ENCODE peak calls at places on chromosome 16, in four cellular contexts. C, U, T and Z are unnamed samples.

GRCh38 chr16:30728904-30729672 is 19.1 kb upstream of the PHKG2 start:
- DNase-seq in U (no peak), T (no peak), C (no peak), Z (no peak)

GRCh38 chr16:20803192-20803560 is 3.1 kb downstream of the ERI2 start:
- DNase-seq in T (no peak), C (no peak), U (no peak), Z (no peak)

GRCh38 chr16:81917375-81917774 is 93.9 kb downstream of the SDR42E1 start:
- DNase-seq in U (no peak), T (no peak), C (no peak), Z (no peak)

GRCh38 chr16:2486645-2487516 is 12.0 kb downstream of the TBC1D24 start:
- DNase-seq in U (peak; percentile 51), T (peak; percentile 91), C (peak; percentile 76), Z (peak; percentile 56)

GRCh38 chr16:73743665-73744496 is 552.7 kb upstream of the PSMD7 start:
- DNase-seq in U (no peak), C (no peak), T (no peak), Z (no peak)

GRCh38 chr16:29678691-29679267 is at the start of gene QPRT:
- DNase-seq in U (no peak), C (no peak), T (no peak), Z (no peak)

GRCh38 chr16:79658301-79659001 is 57.9 kb upstream of the MAF start:
- DNase-seq in U (no peak), T (no peak), C (no peak), Z (peak; percentile 83)

GRCh38 chr16:35631261-35631945 is 2172.0 kb downstream of the TP53TG3F start:
- DNase-seq in T (no peak), U (no peak), C (no peak), Z (no peak)

GRCh38 chr16:35746281-35746962 is 2287.0 kb downstream of the TP53TG3F start:
- DNase-seq in C (no peak), T (no peak), U (no peak), Z (no peak)

GRCh38 chr16:81318711-81319110 is 3.9 kb downstream of the GAN start:
- DNase-seq in C (no peak), T (no peak), U (no peak), Z (no peak)

GRCh38 chr16:65106792-65107191 is 15.1 kb downstream of the CDH11 start:
- DNase-seq in U (no peak), C (no peak), T (no peak), Z (no peak)

GRCh38 chr16:17211797-17212196 is 259.0 kb downstream of the XYLT1 start:
- DNase-seq in C (peak; percentile 16), T (no peak), U (no peak), Z (no peak)

GRCh38 chr16:75097941-75098897 is 18.4 kb downstream of the LDHD start:
- DNase-seq in T (peak; percentile 88), C (peak; percentile 77), U (no peak), Z (no peak)

GRCh38 chr16:49440156-49441065 is 66.8 kb downstream of the C16orf78 start:
- DNase-seq in C (no peak), T (no peak), U (no peak), Z (no peak)

GRCh38 chr16:2038359-2039285 is 9.0 kb downstream of the NTHL1 start:
- DNase-seq in C (no peak), U (no peak), T (no peak), Z (no peak)

GRCh38 chr16:1048442-1049112 is 24.0 kb upstream of the SSTR5 start:
- DNase-seq in U (no peak), T (no peak), C (no peak), Z (no peak)

GRCh38 chr16:46555981-46556380 is 65.2 kb downstream of the SHCBP1 start:
- DNase-seq in C (no peak), U (no peak), T (no peak), Z (no peak)

GRCh38 chr16:31202402-31203385 is at the start of gene PYCARD:
- DNase-seq in C (peak; percentile 49), T (peak; percentile 37), U (no peak), Z (peak; percentile 21)

GRCh38 chr16:53052519-53053501 is at the start of gene CHD9NB:
- DNase-seq in C (no peak), U (no peak), T (peak; percentile 12), Z (peak; percentile 87)

GRCh38 chr16:64455275-64455674 is 666.6 kb downstream of the CDH11 start:
- DNase-seq in T (no peak), U (no peak), C (no peak), Z (no peak)

GRCh38 chr16:54936979-54937672 is 6.5 kb downstream of the IRX5 start:
- DNase-seq in U (no peak), C (no peak), T (no peak), Z (peak; percentile 84)

GRCh38 chr16:15985144-15985543 is 35.7 kb downstream of the ABCC1 start:
- DNase-seq in T (no peak), U (no peak), C (no peak), Z (no peak)

GRCh38 chr16:75011634-75012307 is 12.9 kb downstream of the ZNRF1 start:
- DNase-seq in T (no peak), U (peak; percentile 92), C (peak; percentile 13), Z (no peak)

GRCh38 chr16:53078765-53079484 is 24.1 kb downstream of the CHD9 start:
- DNase-seq in U (no peak), C (no peak), T (no peak), Z (no peak)

GRCh38 chr16:28258571-28258970 is 33.8 kb upstream of the SBK1 start:
- DNase-seq in U (no peak), T (peak; percentile 93), C (no peak), Z (no peak)

GRCh38 chr16:73214825-73215481 is 167.0 kb upstream of the ZFHX3 start:
- DNase-seq in C (no peak), T (no peak), U (no peak), Z (no peak)

GRCh38 chr16:50559804-50560514 is 11.8 kb downstream of the NKD1 start:
- DNase-seq in U (no peak), T (no peak), C (no peak), Z (no peak)

GRCh38 chr16:49345829-49346228 is 27.8 kb upstream of the C16orf78 start:
- DNase-seq in C (no peak), T (no peak), U (no peak), Z (no peak)

GRCh38 chr16:1527836-1528811 is 5.3 kb upstream of the TMEM204 start:
- DNase-seq in C (no peak), T (peak; percentile 30), U (no peak), Z (no peak)

GRCh38 chr16:27235055-27235937 is 32.0 kb downstream of the KDM8 start:
- DNase-seq in C (peak; percentile 95), T (peak; percentile 72), U (peak; percentile 38), Z (peak; percentile 83)

GRCh38 chr16:48498761-48499600 is 111.0 kb downstream of the N4BP1 start:
- DNase-seq in C (no peak), U (no peak), T (peak; percentile 23), Z (peak; percentile 32)

GRCh38 chr16:2148714-2149629 is 547 bp downstream of the RAB26 start:
- DNase-seq in C (no peak), U (no peak), T (peak; percentile 30), Z (no peak)

GRCh38 chr16:31461921-31462804 is 2.9 kb downstream of the ARMC5 start:
- DNase-seq in C (no peak), T (no peak), U (no peak), Z (no peak)

GRCh38 chr16:28974007-28974436 is 556 bp upstream of the SPNS1 start:
- DNase-seq in C (no peak), T (peak; percentile 25), U (no peak), Z (no peak)

GRCh38 chr16:20313741-20314140 is 13.6 kb downstream of the GP2 start:
- DNase-seq in U (no peak), T (no peak), C (no peak), Z (no peak)

GRCh38 chr16:9816644-9817043 is 365.6 kb downstream of the GRIN2A start:
- DNase-seq in C (no peak), T (no peak), U (no peak), Z (no peak)

GRCh38 chr16:54050281-54051210 is 236.0 kb downstream of the IRX3 start:
- DNase-seq in C (no peak), U (no peak), T (no peak), Z (no peak)

GRCh38 chr16:77299395-77299794 is 100.2 kb downstream of the SYCE1L start:
- DNase-seq in T (no peak), C (no peak), U (peak; percentile 17), Z (no peak)
- H3K4me1 ChIP-seq in T (peaks cover 20% of the 10 kb centered on the region), C (no peaks in the 10 kb centered on the region), U (no peaks in the 10 kb centered on the region), Z (no peaks in the 10 kb centered on the region)

DNA sequence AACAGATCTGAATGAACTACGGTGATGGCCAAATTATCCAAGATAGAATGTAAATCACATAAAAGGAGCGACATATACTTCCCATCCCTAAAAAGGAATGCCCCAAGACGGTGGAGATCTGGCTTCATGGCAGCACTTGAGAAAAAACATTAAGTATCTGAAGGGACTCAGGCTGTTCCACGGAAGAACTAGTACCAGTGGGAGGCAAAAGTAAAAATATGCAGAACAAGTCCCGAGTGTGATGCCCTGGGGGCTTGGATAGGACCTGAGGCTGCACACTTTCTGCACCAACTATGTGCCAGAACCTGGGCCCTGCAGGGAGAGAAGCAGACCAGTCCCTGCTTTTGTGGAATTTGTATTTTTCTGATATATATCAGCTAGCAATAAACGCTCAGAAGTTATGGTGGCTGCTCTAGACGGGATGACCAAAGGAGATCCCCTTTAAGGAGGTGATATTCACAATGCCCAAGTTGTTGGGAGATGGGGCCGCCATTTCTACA is 538 bp upstream of the CKLF start:
- DNase-seq in U (no peak), C (peak; percentile 25), T (no peak), Z (no peak)
- H3K4me1 ChIP-seq in U (peaks cover 23% of the 10 kb centered on the region), C (peaks cover 87% of the 10 kb centered on the region), T (peaks cover 37% of the 10 kb centered on the region), Z (no peaks in the 10 kb centered on the region)

DNA sequence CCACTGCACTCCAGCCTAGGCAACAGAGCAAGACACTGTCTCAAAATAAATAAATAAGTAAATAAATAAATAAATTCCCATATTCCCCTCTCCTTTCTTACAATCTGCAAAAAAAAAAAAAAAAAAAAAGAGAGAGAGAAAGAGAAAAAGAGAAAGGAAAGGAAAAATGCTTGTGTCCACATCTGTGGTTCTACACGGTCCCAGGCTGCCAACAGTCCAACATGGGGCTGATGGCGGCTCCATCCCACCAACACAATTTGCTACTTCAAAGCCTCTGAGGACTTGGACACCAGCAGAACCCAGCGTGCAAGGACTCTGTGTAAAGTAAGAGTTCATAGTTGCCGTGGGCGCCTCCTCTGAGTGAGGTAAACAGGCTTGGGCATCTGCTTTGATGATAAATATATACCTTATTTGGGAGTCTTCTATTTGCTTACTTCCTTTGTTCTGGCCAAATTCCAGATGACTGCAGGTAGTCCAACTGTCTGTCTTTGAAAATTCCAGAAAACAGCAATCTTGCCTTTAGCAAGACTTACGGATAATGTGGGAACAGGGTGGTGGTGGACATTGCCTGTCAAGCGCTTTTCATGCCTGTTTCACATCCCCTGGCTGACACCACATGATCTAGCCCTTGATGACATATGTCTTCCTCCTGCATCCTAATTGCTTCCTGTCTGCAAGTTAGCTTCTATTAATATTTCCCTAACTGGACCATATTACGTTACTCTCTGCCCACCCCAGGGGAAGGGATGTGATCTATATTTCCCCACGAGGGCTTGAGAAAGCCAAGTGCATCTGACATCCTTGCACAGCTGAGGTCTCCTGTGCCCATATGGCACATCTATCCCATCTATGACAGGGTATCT is 10.1 kb downstream of the LITAF start:
- DNase-seq in U (peak; percentile 82), C (no peak), T (no peak), Z (no peak)
- H3K4me1 ChIP-seq in U (peaks cover 57% of the 10 kb centered on the region), C (peaks cover 90% of the 10 kb centered on the region), T (peaks cover 24% of the 10 kb centered on the region), Z (peaks cover 2% of the 10 kb centered on the region)

GRCh38 chr16:87391950-87392822 is at the start of gene MAP1LC3B:
- DNase-seq in C (peak; percentile 100), U (peak; percentile 90), T (peak; percentile 95), Z (peak; percentile 95)

GRCh38 chr16:87389245-87389644 is 2.9 kb upstream of the MAP1LC3B start:
- DNase-seq in T (no peak), U (no peak), C (no peak), Z (no peak)

GRCh38 chr16:87391324-87391949 is 699 bp upstream of the MAP1LC3B start:
- DNase-seq in U (no peak), T (peak; percentile 49), C (no peak), Z (no peak)

GRCh38 chr16:87388818-87389134 is 3.4 kb upstream of the MAP1LC3B start:
- DNase-seq in U (no peak), T (no peak), C (no peak), Z (no peak)

GRCh38 chr16:87390641-87391323 is 1.4 kb upstream of the MAP1LC3B start:
- DNase-seq in U (no peak), T (no peak), C (no peak), Z (no peak)
- H3K4me1 ChIP-seq in U (peaks cover 16% of the 10 kb centered on the region), T (peaks cover 45% of the 10 kb centered on the region), C (peaks cover 60% of the 10 kb centered on the region), Z (peaks cover 12% of the 10 kb centered on the region)